ENCODE peak calls at places on chromosomes 2 and 18, in ten cellular contexts. X, T, O, Z, B, R, L, Y, F and A are unnamed samples.

GRCh38 chr18:43115076-43116035 is at the start of gene RIT2:
- DNase-seq in X (no peak), T (no peak), O (no peak), Z (no peak), B (no peak), R (no peak), L (no peak), Y (no peak), F (no peak), A (no peak)

GRCh38 chr2:174752403-174753037 is 11.8 kb downstream of the CHRNA1 start:
- DNase-seq in X (no peak), T (no peak), O (no peak), Z (no peak), B (no peak), R (no peak), L (no peak), Y (peak), F (peak), A (peak)

GRCh38 chr2:234291765-234292204 is 205.1 kb downstream of the ARL4C start:
- DNase-seq in X (peak), T (peak), O (no peak), Z (peak), B (no peak), R (peak), L (no peak), Y (peak), F (peak), A (peak)

GRCh38 chr2:9693646-9694045 is 62.8 kb upstream of the YWHAQ start:
- DNase-seq in X (no peak), T (no peak), O (no peak), Z (no peak), B (no peak), R (no peak), L (no peak), Y (no peak), F (no peak), A (no peak)

GRCh38 chr2:195613922-195614321 is 43.1 kb upstream of the SLC39A10 start:
- DNase-seq in X (no peak), T (peak), O (no peak), Z (peak), B (no peak), R (no peak), L (peak), Y (peak), F (peak), A (no peak)

GRCh38 chr18:13286456-13287125 is 68.0 kb downstream of the LDLRAD4 start:
- DNase-seq in X (no peak), T (no peak), O (no peak), Z (no peak), B (no peak), R (no peak), L (no peak), Y (no peak), F (no peak), A (no peak)

GRCh38 chr18:4455113-4455811 is at the start of gene DLGAP1:
- DNase-seq in X (peak), T (no peak), O (no peak), Z (peak), B (peak), R (no peak), L (peak), Y (peak), F (peak), A (peak)

GRCh38 chr2:175203621-175204496 is 22.3 kb upstream of the ATP5MC3 start:
- DNase-seq in X (peak), T (peak), O (peak), Z (peak), B (peak), R (no peak), L (peak), Y (peak), F (peak), A (peak)

GRCh38 chr18:34028341-34028740 is 196.4 kb downstream of the NOL4 start:
- DNase-seq in X (no peak), T (no peak), O (no peak), Z (no peak), B (no peak), R (no peak), L (no peak), Y (no peak), F (peak), A (no peak)

GRCh38 chr2:75311993-75312392 is 112.7 kb upstream of the TACR1 start:
- DNase-seq in X (no peak), T (no peak), O (peak), Z (no peak), B (no peak), R (no peak), L (peak), Y (no peak), F (no peak), A (peak)

GRCh38 chr2:30252723-30253688 is 21.7 kb downstream of the LBH start:
- DNase-seq in X (peak), T (peak), O (no peak), Z (peak), B (peak), R (peak), L (no peak), Y (peak), F (peak), A (no peak)

GRCh38 chr2:120310136-120310535 is 35.8 kb upstream of the INHBB start:
- DNase-seq in X (no peak), T (no peak), O (no peak), Z (no peak), B (no peak), R (no peak), L (no peak), Y (no peak), F (no peak), A (peak)

GRCh38 chr2:143615617-143616016 is 486.4 kb downstream of the ARHGAP15 start:
- DNase-seq in X (no peak), T (peak), O (no peak), Z (peak), B (no peak), R (no peak), L (no peak), Y (peak), F (no peak), A (no peak)

GRCh38 chr2:130150181-130151144 is 5.6 kb upstream of the CCDC74B start:
- DNase-seq in X (no peak), T (no peak), O (no peak), Z (no peak), B (no peak), R (no peak), L (no peak), Y (no peak), F (no peak), A (no peak)

GRCh38 chr2:20530520-20530919 is 83.6 kb downstream of the RHOB start:
- DNase-seq in X (no peak), T (no peak), O (no peak), Z (no peak), B (no peak), R (no peak), L (no peak), Y (no peak), F (no peak), A (no peak)

GRCh38 chr2:149743842-149744468 is 156.4 kb upstream of the MMADHC start:
- DNase-seq in X (no peak), T (peak), O (no peak), Z (peak), B (no peak), R (no peak), L (no peak), Y (peak), F (peak), A (no peak)

GRCh38 chr18:44627245-44627644 is 53.4 kb upstream of the SETBP1 start:
- DNase-seq in X (no peak), T (no peak), O (no peak), Z (peak), B (no peak), R (no peak), L (no peak), Y (peak), F (no peak), A (no peak)

GRCh38 chr2:86695053-86695691 is 24.9 kb upstream of the RMND5A start:
- DNase-seq in X (no peak), T (no peak), O (peak), Z (no peak), B (no peak), R (no peak), L (peak), Y (no peak), F (no peak), A (no peak)

GRCh38 chr2:240816584-240817495 is 3.2 kb downstream of the KIF1A start:
- DNase-seq in X (no peak), T (no peak), O (no peak), Z (no peak), B (no peak), R (peak), L (no peak), Y (no peak), F (no peak), A (no peak)

GRCh38 chr2:218003994-218004419 is 1.2 kb upstream of the TNS1 start:
- DNase-seq in X (peak), T (peak), O (no peak), Z (peak), B (peak), R (peak), L (no peak), Y (peak), F (peak), A (no peak)

GRCh38 chr2:71700880-71701397 is 247.6 kb downstream of the DYSF start:
- DNase-seq in X (peak), T (no peak), O (no peak), Z (peak), B (peak), R (peak), L (peak), Y (peak), F (no peak), A (no peak)

GRCh38 chr2:54605836-54606235 is 117.6 kb upstream of the EML6 start:
- DNase-seq in X (no peak), T (no peak), O (no peak), Z (peak), B (no peak), R (no peak), L (no peak), Y (peak), F (peak), A (no peak)

GRCh38 chr2:47429795-47430194 is 26.8 kb downstream of the MSH2 start:
- DNase-seq in X (no peak), T (peak), O (no peak), Z (peak), B (no peak), R (no peak), L (no peak), Y (peak), F (peak), A (no peak)

GRCh38 chr2:102112692-102113665 is 29.6 kb upstream of the IL1R1 start:
- DNase-seq in X (no peak), T (peak), O (no peak), Z (peak), B (no peak), R (no peak), L (no peak), Y (peak), F (peak), A (peak)
- TF ChIP-seq CTCF in X (no peak), T (no peak), O (no peak), Z (no peak), B (no peak), R (no peak), L (no peak), Y (no peak), F (no peak), A (no peak)

GRCh38 chr2:213237787-213238186 is 46.5 kb upstream of the SPAG16 start:
- DNase-seq in X (no peak), T (no peak), O (no peak), Z (no peak), B (no peak), R (no peak), L (no peak), Y (no peak), F (peak), A (peak)
- H3K4me3 ChIP-seq in X (no peak), T (no peak), O (no peak), Z (no peak), B (no peak), R (no peak), L (no peak), Y (no peak), F (no peak), A (peak)

DNA sequence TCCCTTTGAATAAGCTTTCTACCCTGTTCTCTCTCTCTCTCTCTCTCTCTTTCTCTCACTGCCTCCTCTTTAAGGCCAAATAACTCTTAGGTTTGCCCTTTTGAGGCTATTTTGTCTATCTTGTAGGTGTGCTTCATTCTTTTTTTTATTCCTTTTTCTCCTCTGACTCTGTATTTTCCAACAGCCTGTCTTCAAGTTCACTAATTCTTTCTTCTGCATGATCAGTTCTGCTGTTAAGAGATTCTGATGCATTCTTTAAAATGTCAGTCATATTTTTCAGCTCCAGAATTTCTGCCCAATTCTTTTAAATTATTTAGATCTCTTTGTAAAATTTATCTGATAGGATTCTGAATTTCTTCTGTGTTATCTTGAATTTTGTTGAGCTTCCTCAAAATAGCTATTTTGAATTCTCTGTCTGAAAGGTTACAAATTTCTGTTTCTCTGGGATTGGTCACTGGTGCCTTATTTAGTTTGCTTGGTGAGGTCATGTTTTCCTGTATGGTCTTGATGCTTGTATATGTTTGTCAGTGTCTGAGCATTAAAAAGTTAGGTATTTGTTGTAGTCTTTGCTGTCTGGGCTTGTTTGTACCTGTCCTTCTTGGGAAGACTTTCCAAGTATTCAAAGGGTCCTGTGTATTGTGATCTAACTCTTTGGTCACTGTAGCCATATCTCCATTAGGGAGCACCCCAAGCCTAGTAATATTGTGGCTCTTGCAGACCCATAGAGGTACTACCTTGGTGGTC is 35.4 kb upstream of the DYNC1I2 start:
- DNase-seq in X (no peak), T (no peak), O (no peak), Z (no peak), B (no peak), R (no peak), L (no peak), Y (no peak), F (no peak), A (no peak)
- TF ChIP-seq CTCF in X (no peak), T (no peak), O (no peak), Z (no peak), B (no peak), R (no peak), L (no peak), Y (no peak), F (no peak), A (no peak)

GRCh38 chr2:27442282-27442980 is at the start of gene KRTCAP3:
- DNase-seq in X (no peak), T (no peak), O (peak), Z (no peak), B (peak), R (no peak), L (no peak), Y (no peak), F (no peak), A (peak)
- H3K4me3 ChIP-seq in X (no peak), T (no peak), O (peak), Z (peak), B (peak), R (peak), L (no peak), Y (no peak), F (no peak), A (no peak)

DNA sequence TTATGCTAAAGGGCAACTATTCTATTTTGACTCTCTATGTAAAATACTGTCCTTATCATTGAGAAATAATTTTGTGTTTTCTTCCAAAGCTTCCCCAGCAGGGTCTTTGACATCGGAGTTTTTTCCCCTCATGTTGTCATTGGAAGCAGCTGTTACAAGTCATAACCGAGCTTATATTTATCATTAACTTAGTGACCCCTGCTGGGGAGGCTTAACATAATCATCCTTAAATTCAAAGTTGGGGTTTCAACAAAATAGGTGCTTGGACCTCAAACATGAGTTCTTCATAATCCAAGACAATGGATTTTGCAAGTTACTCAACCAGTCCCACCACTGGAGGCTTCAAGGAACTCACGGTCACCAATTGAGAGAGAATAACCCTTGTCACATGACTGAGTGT is 330.9 kb downstream of the DCC start:
- DNase-seq in X (no peak), T (peak), O (no peak), Z (peak), B (no peak), R (no peak), L (peak), Y (peak), F (peak), A (peak)
- TF ChIP-seq CTCF in X (no peak), T (peak), O (no peak), Z (no peak), B (no peak), R (peak), L (no peak), Y (no peak), F (peak), A (no peak)

GRCh38 chr2:105753380-105753779 is 8.7 kb downstream of the NCK2 start:
- DNase-seq in X (no peak), T (no peak), O (no peak), Z (no peak), B (no peak), R (no peak), L (no peak), Y (no peak), F (no peak), A (no peak)

GRCh38 chr2:105755895-105756294 is 11.2 kb downstream of the NCK2 start:
- DNase-seq in X (no peak), T (no peak), O (no peak), Z (no peak), B (no peak), R (no peak), L (no peak), Y (no peak), F (no peak), A (no peak)

GRCh38 chr2:105756435-105756834 is 11.7 kb downstream of the NCK2 start:
- DNase-seq in X (no peak), T (no peak), O (no peak), Z (no peak), B (no peak), R (no peak), L (no peak), Y (no peak), F (no peak), A (no peak)

GRCh38 chr2:105754011-105754410 is 9.3 kb downstream of the NCK2 start:
- DNase-seq in X (no peak), T (no peak), O (no peak), Z (no peak), B (no peak), R (no peak), L (no peak), Y (no peak), F (no peak), A (peak)

DNA sequence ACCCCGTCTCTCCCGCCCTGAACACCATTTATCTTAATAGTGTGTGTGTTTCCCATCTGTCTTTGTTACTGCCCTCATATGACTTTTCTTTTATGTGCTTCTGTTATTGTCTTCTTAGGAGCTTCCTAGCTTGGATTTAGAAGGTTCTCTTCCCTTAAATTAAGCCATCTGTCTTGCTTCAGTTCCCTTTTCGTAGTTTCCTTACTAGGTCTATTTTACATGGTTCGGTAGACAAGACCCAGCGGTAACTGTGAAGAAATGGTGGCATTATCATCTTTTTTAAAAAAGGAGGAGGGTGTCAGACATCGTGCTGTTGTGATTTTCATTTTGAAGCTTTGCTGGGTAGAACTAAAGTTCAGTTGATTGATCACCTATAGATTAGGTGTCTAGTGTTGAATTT is 10.3 kb downstream of the NCK2 start:
- DNase-seq in X (no peak), T (no peak), O (no peak), Z (no peak), B (no peak), R (no peak), L (no peak), Y (no peak), F (no peak), A (peak)
- H3K4me3 ChIP-seq in X (no peak), T (no peak), O (no peak), Z (no peak), B (no peak), R (no peak), L (no peak), Y (no peak), F (no peak), A (peak)

DNA sequence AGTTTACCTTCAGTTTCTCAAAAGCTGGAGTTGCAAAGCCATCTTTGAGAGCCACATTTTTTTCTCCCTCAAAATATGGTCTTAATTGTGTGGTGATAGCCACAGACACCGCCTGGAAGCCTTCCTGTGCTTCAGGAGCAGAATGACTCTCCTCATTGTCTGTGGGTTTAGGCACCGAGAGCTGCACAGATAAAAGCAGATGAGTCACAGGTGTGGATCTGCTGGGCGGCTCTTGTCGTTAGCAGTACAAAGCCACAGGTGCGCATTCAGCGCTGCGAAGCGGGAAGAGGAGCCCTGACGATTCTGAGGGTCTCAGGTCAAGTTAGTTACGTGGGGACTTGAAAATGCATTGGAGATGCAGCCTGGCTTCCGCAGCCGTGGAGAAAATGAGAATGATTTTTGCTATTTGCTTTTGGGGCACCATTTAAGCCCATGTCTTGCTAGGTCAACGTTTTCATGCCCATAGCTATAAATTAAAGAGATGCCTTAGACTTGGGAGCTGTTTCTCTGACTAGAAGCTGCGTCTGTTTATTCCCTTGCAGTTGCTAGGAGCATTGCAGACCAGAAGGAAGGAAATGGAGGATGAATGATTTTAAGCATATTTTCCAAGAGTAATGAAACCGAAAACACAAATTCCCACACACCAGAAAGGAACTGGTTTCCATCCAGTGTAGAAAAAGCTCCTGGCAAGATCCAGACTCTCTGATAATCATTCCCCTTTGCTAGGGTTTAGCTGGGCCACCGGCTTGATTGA is 51.5 kb downstream of the KLHL29 start:
- DNase-seq in X (no peak), T (no peak), O (no peak), Z (no peak), B (no peak), R (no peak), L (no peak), Y (peak), F (no peak), A (no peak)
- TF ChIP-seq CTCF in X (no peak), T (no peak), O (no peak), Z (no peak), B (no peak), R (no peak), L (no peak), Y (no peak), F (no peak), A (no peak)

DNA sequence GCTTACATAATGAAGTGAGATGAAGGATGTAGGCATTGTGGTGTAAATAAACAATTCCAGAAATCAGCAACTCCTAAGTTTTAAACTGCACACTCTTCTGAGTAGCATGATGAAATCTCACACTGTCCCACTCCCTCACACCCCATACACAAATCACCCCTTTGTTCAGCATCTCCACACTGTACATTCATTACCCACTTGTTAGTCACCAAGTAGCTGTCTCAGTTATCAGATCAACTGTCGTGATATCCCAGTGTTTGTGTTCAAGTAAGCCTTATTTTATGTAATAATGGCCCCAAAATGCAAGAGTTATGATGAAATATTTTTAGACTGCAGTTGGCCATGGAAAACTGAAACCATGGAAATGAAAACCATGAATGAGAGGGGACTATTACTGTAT is 135.7 kb downstream of the GRB14 start:
- DNase-seq in X (no peak), T (no peak), O (no peak), Z (peak), B (no peak), R (no peak), L (no peak), Y (peak), F (no peak), A (no peak)
- H3K4me3 ChIP-seq in X (no peak), T (no peak), O (no peak), Z (no peak), B (no peak), R (no peak), L (no peak), Y (no peak), F (no peak), A (no peak)